ENCODE peak calls at places on chromosomes 11 and 22, in four cellular contexts. S is GM23248, L is PC-3, A is SK-N-SH. Q is an unnamed sample.

GRCh38 chr11:12943276-12943675 is 65.8 kb upstream of the RASSF10 start:
- DNase-seq in S (no peak), L (peak; percentile 37), A (no peak), Q (no peak)

GRCh38 chr11:121095561-121095960 is 5.5 kb upstream of the TECTA start:
- DNase-seq in S (no peak), L (no peak), A (no peak), Q (no peak)

GRCh38 chr22:17106161-17106784 is 14.9 kb downstream of the TMEM121B start:
- DNase-seq in S (no peak), L (no peak), A (no peak), Q (no peak)

GRCh38 chr11:122758974-122759373 is 79.3 kb upstream of the CRTAM start:
- DNase-seq in S (peak; percentile 60), L (no peak), A (no peak), Q (no peak)

GRCh38 chr11:14364322-14364721 is 5.3 kb upstream of the RRAS2 start:
- DNase-seq in S (no peak), L (no peak), A (no peak), Q (no peak)

GRCh38 chr11:2510626-2511402 is 66.0 kb downstream of the KCNQ1 start:
- DNase-seq in S (peak; percentile 36), L (no peak), A (peak; percentile 50), Q (no peak)

GRCh38 chr11:88175004-88175706 is at the start of gene RAB38:
- DNase-seq in S (peak; percentile 41), L (no peak), A (peak; percentile 6), Q (no peak)

GRCh38 chr22:27715078-27715477 is 86.5 kb downstream of the MN1 start:
- DNase-seq in S (no peak), L (no peak), A (peak; percentile 71), Q (no peak)

GRCh38 chr11:7413961-7414728 is 71.2 kb upstream of the OLFML1 start:
- DNase-seq in S (no peak), L (peak; percentile 83), A (no peak), Q (no peak)

GRCh38 chr11:62786318-62787004 is 741 bp upstream of the TMEM179B start:
- DNase-seq in S (peak; percentile 92), L (peak; percentile 95), A (peak; percentile 94), Q (peak; percentile 91)

GRCh38 chr11:36510567-36511020 is 522 bp upstream of the TRAF6 start:
- DNase-seq in S (peak; percentile 70), L (peak; percentile 39), A (no peak), Q (no peak)

GRCh38 chr22:20242393-20243175 is 25.5 kb downstream of the RTN4R start:
- DNase-seq in S (no peak), L (no peak), A (no peak), Q (no peak)

GRCh38 chr11:4577761-4578160 is 3.8 kb upstream of the OR52I2 start:
- DNase-seq in S (no peak), L (no peak), A (no peak), Q (no peak)

GRCh38 chr11:103546236-103546635 is 437.0 kb downstream of the DYNC2H1 start:
- DNase-seq in S (peak; percentile 29), L (peak; percentile 88), A (no peak), Q (no peak)

GRCh38 chr11:10909141-10909883 is 51.5 kb upstream of the ZBED5 start:
- DNase-seq in S (peak; percentile 79), L (peak; percentile 39), A (no peak), Q (no peak)

GRCh38 chr22:48959496-48959895 is 868.2 kb downstream of the BRD1 start:
- DNase-seq in S (no peak), L (no peak), A (no peak), Q (no peak)

GRCh38 chr22:38868886-38869381 is 3.1 kb downstream of the CBX6 start:
- DNase-seq in S (peak; percentile 82), L (peak; percentile 73), A (peak; percentile 83), Q (peak; percentile 74)

GRCh38 chr22:46546466-46547178 is 9.2 kb upstream of the CELSR1 start:
- DNase-seq in S (peak; percentile 56), L (no peak), A (no peak), Q (no peak)

GRCh38 chr11:70566768-70567530 is 168.6 kb downstream of the CTTN start:
- DNase-seq in S (no peak), L (no peak), A (no peak), Q (no peak)

GRCh38 chr11:18791175-18792065 is at the start of gene PTPN5:
- DNase-seq in S (peak; percentile 40), L (no peak), A (peak; percentile 66), Q (no peak)

DNA sequence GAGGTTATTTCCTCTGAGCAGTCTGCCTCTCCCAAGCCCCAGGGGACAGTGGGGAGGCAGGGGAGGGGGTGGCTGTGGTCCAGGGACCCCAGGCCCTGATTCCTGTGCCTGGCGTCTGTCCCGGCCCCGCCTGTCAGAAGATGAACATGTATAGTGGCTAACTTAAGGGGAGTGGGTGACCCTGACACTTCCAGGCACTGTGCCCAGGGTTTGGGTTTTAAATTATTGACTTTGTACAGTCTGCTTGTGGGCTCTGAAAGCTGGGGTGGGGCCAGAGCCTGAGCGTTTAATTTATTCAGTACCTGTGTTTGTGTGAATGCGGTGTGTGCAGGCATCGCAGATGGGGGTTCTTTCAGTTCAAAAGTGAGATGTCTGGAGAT is 3.1 kb downstream of the PIM3 start:
- DNase-seq in S (no peak), L (no peak), A (peak; percentile 10), Q (peak; percentile 4)
- H3F3A ChIP-seq in S (peaks cover 3% of the 10 kb centered on the region), L (no peaks in the 10 kb centered on the region), A (no peaks in the 10 kb centered on the region), Q (no peaks in the 10 kb centered on the region)

DNA sequence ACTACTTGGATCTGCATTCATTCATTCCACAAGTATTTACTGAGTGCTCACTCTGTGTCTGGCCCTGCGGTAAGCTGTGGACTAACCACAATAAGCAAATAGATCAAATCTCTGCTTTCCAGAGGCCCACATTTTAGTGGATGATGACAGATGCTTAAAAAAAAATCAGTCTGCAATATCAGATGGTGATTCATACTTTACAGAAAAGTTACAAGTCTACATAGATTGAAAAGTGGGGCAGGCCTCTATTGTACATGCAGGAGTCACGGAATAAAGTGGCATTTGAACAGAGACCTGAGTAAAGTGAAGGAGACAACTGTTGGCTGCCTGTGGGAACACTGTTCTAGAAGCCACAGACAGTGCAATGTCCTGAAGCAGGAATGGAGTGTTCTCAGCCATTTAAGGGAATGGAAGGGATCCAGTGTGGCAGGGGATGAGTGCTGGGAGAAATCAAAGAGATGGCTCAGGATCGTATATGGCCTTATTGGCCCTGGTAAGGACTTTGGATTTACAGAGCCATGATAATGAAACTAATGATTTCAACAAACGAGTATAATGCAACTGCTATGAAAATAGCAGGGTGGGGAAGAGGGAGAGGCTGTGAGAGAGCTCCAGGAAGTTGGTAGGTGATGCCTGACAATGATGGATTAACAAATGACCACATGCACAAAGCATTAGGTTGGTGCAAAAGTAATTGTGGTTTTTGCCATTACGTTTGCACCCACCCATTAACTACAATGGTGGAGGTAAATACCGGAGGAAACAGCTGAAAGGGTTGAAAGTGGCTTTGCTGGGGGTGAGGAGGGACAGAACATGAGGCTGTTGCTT is 31.1 kb downstream of the TMEM45B start:
- DNase-seq in S (peak; percentile 95), L (peak; percentile 99), A (no peak), Q (peak; percentile 89)
- H3K9ac ChIP-seq in S (no peak overlapping the region), L (peak overlapping the region; percentile 79), A (no peak overlapping the region), Q (no peak overlapping the region)

DNA sequence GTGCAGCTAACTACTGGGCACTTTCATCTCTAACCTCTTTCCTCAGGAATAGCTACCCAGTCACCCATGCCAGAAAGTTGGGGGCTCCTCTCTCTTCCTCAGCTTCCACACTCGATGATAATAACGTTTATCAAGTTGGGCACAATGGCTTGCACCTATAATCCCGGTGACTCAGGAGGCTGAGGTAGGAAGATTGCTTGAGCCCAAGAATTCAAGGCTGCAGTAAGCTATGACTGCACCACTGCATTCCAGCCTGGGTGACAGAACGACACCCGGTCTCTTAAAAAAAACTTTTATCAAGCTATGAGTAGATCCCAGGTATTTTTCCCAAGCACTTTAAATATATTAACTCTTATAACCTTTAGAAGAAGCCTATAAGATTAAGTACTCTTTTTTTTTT is 2.0 kb downstream of the SF3A1 start:
- DNase-seq in S (peak; percentile 20), L (no peak), A (no peak), Q (no peak)
- H3K79me2 ChIP-seq in S (peaks cover 69% of the 10 kb centered on the region), L (peaks cover 64% of the 10 kb centered on the region), A (peaks cover 65% of the 10 kb centered on the region), Q (peaks cover 66% of the 10 kb centered on the region)

DNA sequence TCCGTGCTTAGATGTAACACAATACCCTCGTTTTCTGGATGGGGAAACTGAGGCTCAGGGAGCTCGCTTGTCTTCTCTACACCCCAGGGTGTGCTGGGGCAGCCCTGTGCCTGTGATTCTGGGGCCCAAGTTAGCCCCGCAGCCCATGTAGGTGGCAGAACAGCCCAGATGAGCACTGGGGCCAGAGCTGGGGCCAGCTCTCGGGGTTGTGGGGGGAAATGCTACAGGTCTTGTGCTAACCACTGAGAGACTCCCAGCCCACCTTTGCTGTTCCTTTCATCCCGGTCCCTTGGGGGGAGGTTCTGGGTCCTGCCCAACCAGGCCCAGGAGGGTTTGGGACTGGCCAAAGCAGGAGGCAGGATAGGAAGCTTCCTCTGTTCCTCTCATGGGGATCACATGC is 13.5 kb downstream of the MYEOV start:
- DNase-seq in S (no peak), L (no peak), A (no peak), Q (no peak)
- H3F3A ChIP-seq in S (peaks cover 6% of the 10 kb centered on the region), L (no peaks in the 10 kb centered on the region), A (peaks cover 4% of the 10 kb centered on the region), Q (no peaks in the 10 kb centered on the region)

Q was measured in MM.1S.